ENCODE peak calls at places on chromosomes 4 and X, in four cellular contexts. C, L, W and S are unnamed samples.

GRCh38 chr4:74934822-74935326 is 2.0 kb downstream of the PARM1 start:
- DNase-seq in L (no peak), C (no peak), W (no peak), S (no peak)

GRCh38 chr4:79917246-79917645 is 155.8 kb downstream of the ANTXR2 start:
- DNase-seq in C (peak; percentile 30), L (peak; percentile 53), W (peak; percentile 46), S (no peak)

GRCh38 chr4:40046311-40046980 is 10.2 kb upstream of the N4BP2 start:
- DNase-seq in W (peak; percentile 62), L (no peak), C (peak; percentile 52), S (no peak)

GRCh38 chr4:113645771-113646455 is 115.6 kb downstream of the CAMK2D start:
- DNase-seq in C (peak; percentile 46), L (no peak), W (peak; percentile 48), S (no peak)

GRCh38 chrX:70452143-70452733 is 7.6 kb downstream of the DLG3 start:
- DNase-seq in C (peak; percentile 49), W (no peak), L (peak; percentile 54), S (no peak)

GRCh38 chr4:25925486-25926201 is 11.6 kb downstream of the SMIM20 start:
- DNase-seq in W (peak; percentile 31), L (peak; percentile 64), C (no peak), S (no peak)

GRCh38 chr4:8135666-8136065 is 22.9 kb downstream of the ABLIM2 start:
- DNase-seq in C (no peak), W (no peak), L (no peak), S (no peak)

GRCh38 chrX:46235778-46236177 is 309.4 kb downstream of the ZNF674 start:
- DNase-seq in W (no peak), L (no peak), C (no peak), S (no peak)

GRCh38 chrX:150508461-150509367 is 59.7 kb upstream of the MTM1 start:
- DNase-seq in C (peak; percentile 33), L (peak; percentile 5), W (no peak), S (peak; percentile 5)

GRCh38 chrX:12548746-12549145 is 242.5 kb upstream of the PRPS2 start:
- DNase-seq in C (no peak), L (peak; percentile 43), W (no peak), S (no peak)

GRCh38 chrX:25144043-25144940 is 128.5 kb upstream of the ARX start:
- DNase-seq in W (peak; percentile 49), C (peak; percentile 45), L (peak; percentile 43), S (peak; percentile 18)

GRCh38 chr4:31370866-31371465 is 650.8 kb downstream of the PCDH7 start:
- DNase-seq in L (peak; percentile 5), W (peak; percentile 16), C (no peak), S (peak; percentile 5)

GRCh38 chrX:130118396-130118795 is 8.1 kb upstream of the ELF4 start:
- DNase-seq in W (peak; percentile 54), L (no peak), C (no peak), S (no peak)

GRCh38 chr4:75849459-75849858 is 52.8 kb downstream of the PPEF2 start:
- DNase-seq in W (no peak), C (no peak), L (peak; percentile 50), S (no peak)

GRCh38 chrX:153530411-153531145 is 13.1 kb downstream of the ATP2B3 start:
- DNase-seq in L (no peak), W (no peak), C (no peak), S (no peak)

GRCh38 chrX:109783712-109784109 is 50.7 kb upstream of the ACSL4 start:
- DNase-seq in W (no peak), L (no peak), C (peak; percentile 30), S (no peak)

GRCh38 chr4:6641971-6642320 is 1.5 kb downstream of the MRFAP1 start:
- DNase-seq in C (no peak), L (no peak), W (peak; percentile 16), S (no peak)

GRCh38 chr4:8419222-8420041 is 21.1 kb downstream of the ACOX3 start:
- DNase-seq in C (no peak), L (no peak), W (no peak), S (no peak)

GRCh38 chr4:148116264-148116663 is 325.9 kb downstream of the NR3C2 start:
- DNase-seq in W (no peak), L (no peak), C (no peak), S (peak; percentile 49)

GRCh38 chr4:134365852-134366251 is 164.3 kb upstream of the PABPC4L start:
- DNase-seq in W (no peak), C (no peak), L (no peak), S (peak; percentile 12)

GRCh38 chr4:19194672-19195071 is 1057.0 kb upstream of the SLIT2 start:
- DNase-seq in C (no peak), W (no peak), L (no peak), S (no peak)

GRCh38 chrX:15646543-15646942 is 18.1 kb downstream of the CLTRN start:
- DNase-seq in W (no peak), L (no peak), C (no peak), S (no peak)
- TF ChIP-seq CTCF in W (no peak), L (no peak), C (no peak), S (no peak)

DNA sequence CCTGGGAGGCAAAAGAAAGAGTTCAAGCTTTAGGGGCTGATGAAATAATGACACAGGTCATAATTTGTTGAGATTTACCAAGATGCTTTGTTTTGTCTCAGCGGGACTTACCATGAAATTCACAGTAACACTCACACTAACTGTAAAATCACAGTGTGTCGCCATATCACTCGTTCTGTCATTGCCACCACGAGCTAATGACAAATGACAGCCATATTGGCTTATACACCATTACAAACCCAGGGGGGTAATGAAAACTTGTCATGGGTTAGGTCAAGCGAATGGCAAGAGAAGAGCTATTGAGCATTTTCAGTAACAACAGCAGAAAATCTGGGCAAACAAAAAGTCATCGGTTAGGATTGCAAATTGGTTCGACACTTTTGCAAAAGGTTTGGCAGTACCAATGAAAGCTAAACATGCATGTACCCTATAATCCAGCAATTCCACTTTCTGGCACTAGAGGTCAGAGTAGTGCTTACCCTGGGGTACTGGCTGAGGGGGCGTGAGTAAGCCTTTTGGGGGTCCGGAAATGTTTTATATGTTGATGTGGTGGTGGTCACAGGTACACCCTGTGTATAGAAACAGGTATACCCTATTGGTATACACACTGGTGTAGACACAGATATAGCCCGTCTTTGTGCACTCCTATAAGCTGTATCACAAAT is 83.9 kb upstream of the RAI2 start:
- DNase-seq in C (no peak), W (no peak), L (peak; percentile 7), S (no peak)
- TF ChIP-seq CTCF in C (peak; percentile 2), W (peak; percentile 64), L (peak; percentile 67), S (peak; percentile 40)

GRCh38 chrX:74527344-74527743 is 87.1 kb downstream of the RLIM start:
- DNase-seq in W (no peak), L (no peak), C (no peak), S (no peak)
- TF ChIP-seq CTCF in W (no peak), L (no peak), C (no peak), S (no peak)

GRCh38 chr4:15457401-15458201 is 12.1 kb upstream of the CC2D2A start:
- DNase-seq in C (no peak), W (peak; percentile 10), L (no peak), S (no peak)
- TF ChIP-seq CTCF in C (peak; percentile 46), W (peak; percentile 48), L (peak; percentile 77), S (peak; percentile 63)